ENCODE peak calls at places on chromosomes 5 and 9, in five cellular contexts. One of them, this sample, is unnamed.

GRCh38 chr5:84290673-84291072 is 94.0 kb downstream of the EDIL3 start:
- DNase-seq in endodermal cell: no peak
- DNase-seq in heart left ventricle: no peak
- DNase-seq in IMR-90: no peak
- DNase-seq in GM12865: no peak
- DNase-seq in this sample: no peak

GRCh38 chr9:34405719-34406118 is 29.0 kb upstream of the MYORG start:
- DNase-seq in endodermal cell: no peak
- DNase-seq in heart left ventricle: no peak
- DNase-seq in IMR-90: peak
- DNase-seq in GM12865: no peak
- DNase-seq in this sample: peak

GRCh38 chr9:127741831-127742434 is 6.8 kb upstream of the TOR2A start:
- DNase-seq in endodermal cell: peak
- DNase-seq in heart left ventricle: peak
- DNase-seq in IMR-90: no peak
- DNase-seq in GM12865: no peak
- DNase-seq in this sample: no peak

GRCh38 chr5:64165500-64166200 is at the start of gene RNF180:
- DNase-seq in endodermal cell: peak
- DNase-seq in heart left ventricle: peak
- DNase-seq in IMR-90: no peak
- DNase-seq in GM12865: peak
- DNase-seq in this sample: no peak

GRCh38 chr9:102273952-102274351 is 535.5 kb upstream of the GRIN3A start:
- DNase-seq in endodermal cell: no peak
- DNase-seq in heart left ventricle: no peak
- DNase-seq in IMR-90: no peak
- DNase-seq in GM12865: no peak
- DNase-seq in this sample: peak

GRCh38 chr5:72018158-72018803 is 89.0 kb upstream of the MAP1B start:
- DNase-seq in endodermal cell: peak
- DNase-seq in heart left ventricle: no peak
- DNase-seq in IMR-90: peak
- DNase-seq in GM12865: peak
- DNase-seq in this sample: peak

GRCh38 chr9:5577225-5577624 is 51.7 kb upstream of the RIC1 start:
- DNase-seq in endodermal cell: no peak
- DNase-seq in heart left ventricle: no peak
- DNase-seq in IMR-90: no peak
- DNase-seq in GM12865: no peak
- DNase-seq in this sample: no peak

GRCh38 chr9:131046093-131046380 is 37.1 kb downstream of the LAMC3 start:
- DNase-seq in endodermal cell: no peak
- DNase-seq in heart left ventricle: no peak
- DNase-seq in IMR-90: no peak
- DNase-seq in GM12865: no peak
- DNase-seq in this sample: no peak

GRCh38 chr9:33737811-33738606 is 57.4 kb upstream of the PRSS3 start:
- DNase-seq in endodermal cell: peak
- DNase-seq in heart left ventricle: no peak
- DNase-seq in IMR-90: peak
- DNase-seq in GM12865: peak
- DNase-seq in this sample: peak

GRCh38 chr5:123845356-123846100 is 333.6 kb downstream of the CSNK1G3 start:
- DNase-seq in endodermal cell: no peak
- DNase-seq in heart left ventricle: no peak
- DNase-seq in IMR-90: no peak
- DNase-seq in GM12865: no peak
- DNase-seq in this sample: no peak

GRCh38 chr9:127883959-127884358 is 6.5 kb upstream of the AK1 start:
- DNase-seq in endodermal cell: no peak
- DNase-seq in heart left ventricle: peak
- DNase-seq in IMR-90: no peak
- DNase-seq in GM12865: no peak
- DNase-seq in this sample: no peak

GRCh38 chr9:123399803-123400378 is 43.9 kb downstream of the CRB2 start:
- DNase-seq in endodermal cell: peak
- DNase-seq in heart left ventricle: no peak
- DNase-seq in IMR-90: no peak
- DNase-seq in GM12865: peak
- DNase-seq in this sample: no peak

GRCh38 chr9:88828018-88828417 is 163.2 kb upstream of the S1PR3 start:
- DNase-seq in endodermal cell: no peak
- DNase-seq in heart left ventricle: no peak
- DNase-seq in IMR-90: no peak
- DNase-seq in GM12865: no peak
- DNase-seq in this sample: no peak

GRCh38 chr9:82117528-82117927 is 129.0 kb downstream of the SPATA31D1 start:
- DNase-seq in endodermal cell: no peak
- DNase-seq in heart left ventricle: no peak
- DNase-seq in IMR-90: no peak
- DNase-seq in GM12865: no peak
- DNase-seq in this sample: peak

GRCh38 chr9:21616082-21616778 is 134.1 kb upstream of the IFNE start:
- DNase-seq in endodermal cell: no peak
- DNase-seq in heart left ventricle: no peak
- DNase-seq in IMR-90: peak
- DNase-seq in GM12865: no peak
- DNase-seq in this sample: peak

DNA sequence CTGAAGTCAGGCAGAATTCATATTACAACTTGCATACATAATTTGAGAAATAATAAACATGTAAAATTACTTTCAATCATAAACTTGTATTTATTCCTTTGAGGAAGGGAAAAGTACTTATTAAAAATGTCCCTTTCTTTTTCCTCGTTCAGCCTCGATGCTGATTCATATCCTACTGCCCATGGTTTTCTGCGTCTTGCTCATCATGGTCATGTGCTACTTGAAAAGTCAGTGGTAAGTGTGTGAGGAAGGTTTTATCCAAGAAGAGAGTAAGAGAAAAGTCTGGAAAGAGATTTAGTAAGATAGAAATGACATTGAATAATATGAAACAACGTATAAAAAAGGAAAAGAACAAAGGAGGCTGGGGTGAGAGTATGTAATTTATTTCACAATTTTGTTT is 85.9 kb downstream of the OSMR start:
- DNase-seq in endodermal cell: no peak
- DNase-seq in heart left ventricle: no peak
- DNase-seq in IMR-90: no peak
- DNase-seq in GM12865: no peak
- DNase-seq in this sample: no peak
- H3K4me3 ChIP-seq in endodermal cell: no peak
- H3K4me3 ChIP-seq in heart left ventricle: no peak
- H3K4me3 ChIP-seq in IMR-90: no peak
- H3K4me3 ChIP-seq in GM12865: no peak
- H3K4me3 ChIP-seq in this sample: no peak

GRCh38 chr5:143527808-143528207 is 124.3 kb upstream of the NR3C1 start:
- DNase-seq in endodermal cell: no peak
- DNase-seq in heart left ventricle: no peak
- DNase-seq in IMR-90: peak
- DNase-seq in GM12865: no peak
- DNase-seq in this sample: no peak
- H3K4me3 ChIP-seq in endodermal cell: no peak
- H3K4me3 ChIP-seq in heart left ventricle: no peak
- H3K4me3 ChIP-seq in IMR-90: no peak
- H3K4me3 ChIP-seq in GM12865: no peak
- H3K4me3 ChIP-seq in this sample: no peak

GRCh38 chr5:133995903-133996563 is 8.7 kb downstream of the VDAC1 start:
- DNase-seq in endodermal cell: no peak
- DNase-seq in heart left ventricle: no peak
- DNase-seq in IMR-90: no peak
- DNase-seq in GM12865: no peak
- DNase-seq in this sample: no peak

GRCh38 chr5:133994990-133995333 is 9.8 kb downstream of the VDAC1 start:
- DNase-seq in endodermal cell: no peak
- DNase-seq in heart left ventricle: no peak
- DNase-seq in IMR-90: no peak
- DNase-seq in GM12865: no peak
- DNase-seq in this sample: no peak

GRCh38 chr5:133998807-133999206 is 6.0 kb downstream of the VDAC1 start:
- DNase-seq in endodermal cell: no peak
- DNase-seq in heart left ventricle: no peak
- DNase-seq in IMR-90: no peak
- DNase-seq in GM12865: no peak
- DNase-seq in this sample: no peak

GRCh38 chr5:133995341-133995740 is 9.4 kb downstream of the VDAC1 start:
- DNase-seq in endodermal cell: peak
- DNase-seq in heart left ventricle: no peak
- DNase-seq in IMR-90: no peak
- DNase-seq in GM12865: no peak
- DNase-seq in this sample: no peak

DNA sequence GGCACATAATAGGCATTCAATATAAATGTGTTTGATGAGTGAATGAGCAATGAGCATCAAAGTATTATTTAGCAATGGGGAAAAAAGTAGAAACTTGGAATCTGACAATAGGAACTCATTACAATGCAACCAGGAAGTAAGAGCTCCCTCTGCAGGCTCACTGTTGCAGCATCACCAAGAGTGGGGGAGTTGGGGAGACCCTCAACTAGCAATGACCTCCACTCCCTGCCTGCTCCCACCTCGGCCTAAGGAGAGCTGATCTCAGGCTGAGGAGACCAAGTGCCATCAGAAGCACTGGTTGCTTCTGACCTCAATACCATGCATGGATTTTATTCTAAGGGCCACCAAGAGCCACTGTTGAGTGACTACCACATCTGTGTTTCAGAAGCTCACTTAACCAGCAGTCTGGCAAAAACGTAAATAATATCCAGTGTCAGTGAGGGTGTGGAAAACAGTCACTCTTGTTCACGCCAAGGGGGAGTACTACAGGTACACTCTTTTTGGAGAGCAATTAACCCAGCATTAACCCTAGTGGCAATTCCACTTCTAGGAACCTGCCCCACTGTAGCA is 8.0 kb downstream of the VDAC1 start:
- DNase-seq in endodermal cell: peak
- DNase-seq in heart left ventricle: no peak
- DNase-seq in IMR-90: no peak
- DNase-seq in GM12865: no peak
- DNase-seq in this sample: no peak
- H3K4me3 ChIP-seq in endodermal cell: no peak
- H3K4me3 ChIP-seq in heart left ventricle: no peak
- H3K4me3 ChIP-seq in IMR-90: no peak
- H3K4me3 ChIP-seq in GM12865: no peak
- H3K4me3 ChIP-seq in this sample: no peak

GRCh38 chr5:155728146-155728856 is 598.7 kb upstream of the SGCD start:
- DNase-seq in endodermal cell: peak
- DNase-seq in heart left ventricle: peak
- DNase-seq in IMR-90: peak
- DNase-seq in GM12865: no peak
- DNase-seq in this sample: no peak

GRCh38 chr5:155729684-155730059 is 597.3 kb upstream of the SGCD start:
- DNase-seq in endodermal cell: peak
- DNase-seq in heart left ventricle: peak
- DNase-seq in IMR-90: no peak
- DNase-seq in GM12865: no peak
- DNase-seq in this sample: no peak

GRCh38 chr5:155727512-155728145 is 599.3 kb upstream of the SGCD start:
- DNase-seq in endodermal cell: peak
- DNase-seq in heart left ventricle: no peak
- DNase-seq in IMR-90: no peak
- DNase-seq in GM12865: no peak
- DNase-seq in this sample: no peak

GRCh38 chr5:155728857-155729683 is 597.9 kb upstream of the SGCD start:
- DNase-seq in endodermal cell: peak
- DNase-seq in heart left ventricle: peak
- DNase-seq in IMR-90: no peak
- DNase-seq in GM12865: no peak
- DNase-seq in this sample: no peak

GRCh38 chr5:155726267-155726666 is 600.7 kb upstream of the SGCD start:
- DNase-seq in endodermal cell: peak
- DNase-seq in heart left ventricle: no peak
- DNase-seq in IMR-90: peak
- DNase-seq in GM12865: no peak
- DNase-seq in this sample: no peak
- H3K4me3 ChIP-seq in endodermal cell: no peak
- H3K4me3 ChIP-seq in heart left ventricle: no peak
- H3K4me3 ChIP-seq in IMR-90: no peak
- H3K4me3 ChIP-seq in GM12865: no peak
- H3K4me3 ChIP-seq in this sample: no peak

GRCh38 chr5:76403713-76403962 is 553 bp downstream of the IQGAP2 start:
- DNase-seq in endodermal cell: no peak
- DNase-seq in heart left ventricle: no peak
- DNase-seq in IMR-90: no peak
- DNase-seq in GM12865: no peak
- DNase-seq in this sample: no peak
- H3K4me3 ChIP-seq in endodermal cell: peak
- H3K4me3 ChIP-seq in heart left ventricle: peak
- H3K4me3 ChIP-seq in IMR-90: no peak
- H3K4me3 ChIP-seq in GM12865: peak
- H3K4me3 ChIP-seq in this sample: peak

DNA sequence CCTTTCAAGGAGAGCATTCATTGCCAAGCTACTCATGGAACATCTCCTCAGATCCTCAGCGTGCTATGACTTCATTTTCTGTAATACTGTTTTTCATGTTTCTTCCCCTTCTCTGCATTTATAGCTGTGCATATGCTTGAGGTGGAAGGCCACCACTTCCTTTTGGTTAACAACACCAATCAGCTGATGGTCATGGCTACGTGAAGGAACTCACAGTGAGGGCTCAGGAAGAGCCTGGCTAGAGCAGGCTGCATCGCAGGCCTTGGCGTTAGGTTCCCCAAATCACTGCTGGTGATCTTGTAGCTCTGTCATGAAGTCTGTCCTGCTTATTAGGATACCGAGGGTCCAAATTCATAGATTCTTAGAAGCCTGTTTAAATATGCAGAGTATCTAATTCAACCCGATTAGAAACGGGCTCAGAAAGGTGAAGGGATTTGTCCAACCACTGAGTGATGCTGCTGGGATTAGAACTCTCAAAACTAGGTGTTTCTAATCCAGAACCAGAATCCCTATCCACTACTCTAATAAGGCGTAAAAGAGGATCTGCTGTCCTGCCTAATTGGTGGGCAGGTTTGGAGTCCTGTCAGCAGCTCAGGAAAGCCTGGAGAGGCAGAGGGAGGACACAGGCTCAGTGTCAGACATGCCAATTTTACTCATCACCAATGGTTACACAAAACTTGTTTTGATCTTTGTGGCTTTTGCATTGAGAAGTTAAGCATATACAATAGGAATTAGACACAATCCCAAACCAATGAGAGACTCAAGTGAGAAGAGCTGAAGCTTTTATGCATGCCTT is 7.5 kb downstream of the SYK start:
- DNase-seq in endodermal cell: no peak
- DNase-seq in heart left ventricle: no peak
- DNase-seq in IMR-90: no peak
- DNase-seq in GM12865: no peak
- DNase-seq in this sample: no peak
- H3K4me3 ChIP-seq in endodermal cell: no peak
- H3K4me3 ChIP-seq in heart left ventricle: no peak
- H3K4me3 ChIP-seq in IMR-90: no peak
- H3K4me3 ChIP-seq in GM12865: no peak
- H3K4me3 ChIP-seq in this sample: no peak

This sample was measured in fibroblast of the aortic adventitia.